ENCODE peak calls at places on chromosomes 13 and 19, in eight cellular contexts. U is activated naive CD8-positive, alpha-beta T cell treated with anti-CD3 and anti-CD28 coated beads, Interleukin-2, amount 50 U/mL, for 24 hours; X is Right ventricle myocardium inferior; D is ovary; A is activated CD4-positive, CD25-positive, alpha-beta regulatory T cell; Q is effector memory CD4-positive, alpha-beta T cell; J is stimulated activated CD4-positive, alpha-beta T cell treated with anti-CD3 and anti-CD28 coated beads, Interleukin-2, amount 100 ng/mL, for 48 hours; M is amniotic stem cell. Y is an unnamed sample.

GRCh38 chr19:8075158-8076086 is 22.9 kb downstream of the CCL25 start:
- DNase-seq in U (no peak), X (no peak), D (no peak), A (no peak), Q (no peak), J (no peak), M (no peak), Y (no peak)

GRCh38 chr19:39816287-39817048 is 17.5 kb downstream of the DYRK1B start:
- DNase-seq in U (no peak), X (no peak), D (no peak), A (no peak), Q (no peak), J (no peak), M (no peak), Y (no peak)

GRCh38 chr19:35299523-35300339 is 7.8 kb downstream of the MAG start:
- DNase-seq in U (peak; percentile 20), X (peak; percentile 65), D (no peak), A (no peak), Q (no peak), J (no peak), M (no peak), Y (no peak)

GRCh38 chr19:45097776-45098520 is 5.0 kb downstream of the PPP1R37 start:
- DNase-seq in U (no peak), X (peak; percentile 55), D (peak; percentile 48), A (no peak), Q (no peak), J (no peak), M (peak; percentile 54), Y (no peak)

GRCh38 chr19:45558399-45558878 is 26.2 kb downstream of the OPA3 start:
- DNase-seq in U (peak; percentile 72), X (no peak), D (no peak), A (peak; percentile 35), Q (peak; percentile 50), J (peak; percentile 48), M (no peak), Y (no peak)

GRCh38 chr13:29901714-29902631 is 51.6 kb upstream of the UBL3 start:
- DNase-seq in U (peak; percentile 20), X (no peak), D (no peak), A (no peak), Q (peak; percentile 18), J (no peak), M (peak; percentile 57), Y (peak; percentile 14)

GRCh38 chr19:54207908-54208783 is 7.5 kb downstream of the RPS9 start:
- DNase-seq in U (peak; percentile 76), X (peak; percentile 86), D (peak; percentile 79), A (no peak), Q (no peak), J (peak; percentile 59), M (no peak), Y (peak; percentile 73)

GRCh38 chr13:24361852-24362366 is 52.5 kb downstream of the C1QTNF9 start:
- DNase-seq in U (no peak), X (no peak), D (no peak), A (no peak), Q (no peak), J (no peak), M (no peak), Y (no peak)